ENCODE peak calls at places on chromosomes 5 and 9, in six cellular contexts. F, K, Z, C, J and B are unnamed samples.

GRCh38 chr9:119137479-119137878 is 231.8 kb downstream of the BRINP1 start:
- DNase-seq in F (no peak), K (no peak), Z (no peak), C (no peak), J (no peak), B (no peak)

GRCh38 chr9:114312513-114312875 is 10.4 kb upstream of the ORM1 start:
- DNase-seq in F (no peak), K (no peak), Z (no peak), C (no peak), J (no peak), B (no peak)

GRCh38 chr9:2727966-2728613 is 10.8 kb downstream of the KCNV2 start:
- DNase-seq in F (no peak), K (peak), Z (peak), C (no peak), J (peak), B (no peak)

GRCh38 chr5:1931590-1932138 is 48.9 kb upstream of the IRX4 start:
- DNase-seq in F (no peak), K (no peak), Z (no peak), C (no peak), J (no peak), B (no peak)

GRCh38 chr5:166618555-166618954 is 1672.9 kb upstream of the WWC1 start:
- DNase-seq in F (no peak), K (no peak), Z (no peak), C (no peak), J (no peak), B (no peak)

GRCh38 chr9:91177661-91178280 is 183.9 kb downstream of the AUH start:
- DNase-seq in F (no peak), K (no peak), Z (peak), C (no peak), J (peak), B (no peak)

GRCh38 chr5:150601774-150602345 is 38.6 kb upstream of the SYNPO start:
- DNase-seq in F (no peak), K (no peak), Z (no peak), C (no peak), J (no peak), B (no peak)

GRCh38 chr9:88922091-88922490 is 69.2 kb upstream of the S1PR3 start:
- DNase-seq in F (no peak), K (no peak), Z (no peak), C (peak), J (peak), B (no peak)

GRCh38 chr9:133877327-133877726 is 114.8 kb downstream of the VAV2 start:
- DNase-seq in F (no peak), K (no peak), Z (no peak), C (no peak), J (no peak), B (no peak)